ENCODE peak calls at places on chromosome 5, in nine cellular contexts. N is suprapubic skin; O is cardiac fibroblast; M is WERI-Rb-1; G is HepG2; W is brain microvascular endothelial cell; E is AG09309; Y is CD8-positive, alpha-beta T cell; B is AG04450. R is an unnamed sample.

GRCh38 chr5:639584-640213 is 27.6 kb downstream of the CEP72 start:
- DNase-seq in E (no peak), M (peak), G (no peak), W (no peak), O (no peak), B (no peak), N (peak), Y (no peak), R (no peak)

GRCh38 chr5:159178978-159179377 is 30.4 kb downstream of the RNF145 start:
- DNase-seq in Y (no peak), B (peak), O (peak), W (peak), M (no peak), E (peak), G (peak), N (no peak), R (peak)

GRCh38 chr5:100406640-100407039 is 128.5 kb upstream of the FAM174A start:
- DNase-seq in O (no peak), N (no peak), Y (no peak), E (no peak), M (no peak), W (no peak), B (no peak), G (no peak), R (no peak)

GRCh38 chr5:530001-530400 is 5.8 kb upstream of the SLC9A3 start:
- DNase-seq in N (no peak), Y (no peak), G (no peak), O (no peak), M (no peak), W (no peak), B (no peak), E (no peak), R (no peak)

GRCh38 chr5:9852686-9853085 is 222.5 kb upstream of the TAS2R1 start:
- DNase-seq in G (no peak), W (peak), N (no peak), O (peak), M (no peak), B (no peak), Y (no peak), E (no peak), R (peak)

GRCh38 chr5:25448646-25449045 is 803.9 kb upstream of the CDH10 start:
- DNase-seq in W (no peak), G (no peak), O (no peak), N (no peak), Y (no peak), M (no peak), E (no peak), B (no peak), R (no peak)

GRCh38 chr5:61402244-61402823 is 70.3 kb downstream of the ZSWIM6 start:
- DNase-seq in O (no peak), N (no peak), G (no peak), E (no peak), W (no peak), B (no peak), Y (no peak), M (no peak), R (no peak)

GRCh38 chr5:74231697-74232096 is 408.8 kb downstream of the ENC1 start:
- DNase-seq in O (no peak), Y (no peak), M (no peak), N (no peak), E (no peak), W (peak), B (no peak), G (no peak), R (no peak)

GRCh38 chr5:65858316-65858715 is 68.1 kb upstream of the ERBIN start:
- DNase-seq in W (no peak), Y (no peak), B (no peak), M (no peak), G (no peak), N (no peak), E (no peak), O (no peak), R (no peak)

DNA sequence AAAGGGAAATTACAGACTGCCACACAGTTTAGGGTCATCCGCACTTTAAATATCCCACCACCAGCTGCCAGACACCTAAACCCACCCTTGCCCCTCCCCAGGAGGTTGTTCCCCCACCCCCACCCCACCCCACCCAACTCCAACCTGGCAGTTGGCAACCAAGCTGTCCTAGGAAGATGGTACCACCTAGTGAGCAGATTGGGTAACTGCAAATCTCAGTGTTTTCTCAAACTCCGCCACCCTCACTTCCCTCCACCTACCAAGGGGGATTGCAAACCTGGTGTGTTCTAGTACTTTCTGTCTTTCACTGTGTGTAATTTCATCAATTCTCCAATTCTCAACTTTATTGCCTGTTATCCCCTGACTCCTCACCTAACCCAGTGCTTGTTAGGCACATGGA is 323.8 kb upstream of the IRX2 start:
- DNase-seq in O (no peak), N (no peak), Y (no peak), G (no peak), M (no peak), E (no peak), B (no peak), W (no peak), R (no peak)
- TF ChIP-seq CTCF in O (no peak), N (no peak), Y (no peak), G (no peak), M (peak), E (no peak), B (no peak), W (peak), R (no peak)

GRCh38 chr5:59458321-59458720 is 435.2 kb downstream of the PDE4D start:
- DNase-seq in O (no peak), G (no peak), E (no peak), N (no peak), Y (no peak), M (no peak), B (no peak), W (no peak), R (no peak)
- H3K4me3 ChIP-seq in O (no peak), G (no peak), E (no peak), N (no peak), Y (no peak), M (no peak), B (no peak), W (no peak), R (no peak)

GRCh38 chr5:133404724-133405123 is 207.6 kb downstream of the FSTL4 start:
- DNase-seq in M (no peak), O (no peak), B (no peak), N (no peak), Y (no peak), W (no peak), G (no peak), E (no peak), R (no peak)
- TF ChIP-seq CTCF in M (peak), O (no peak), B (no peak), N (no peak), Y (no peak), W (peak), G (peak), E (no peak), R (no peak)

GRCh38 chr5:178993955-178994579 is 1.1 kb downstream of the GRM6 start:
- DNase-seq in O (no peak), G (no peak), Y (no peak), M (no peak), N (no peak), B (no peak), E (no peak), W (no peak), R (no peak)
- H3K4me3 ChIP-seq in O (no peak), G (no peak), Y (no peak), M (peak), N (peak), B (no peak), E (no peak), W (no peak), R (no peak)

GRCh38 chr5:21918451-21918850 is 934.7 kb downstream of the CDH12 start:
- DNase-seq in W (no peak), N (no peak), E (no peak), O (no peak), Y (no peak), G (no peak), B (no peak), M (no peak), R (no peak)

GRCh38 chr5:21919417-21920022 is 933.6 kb downstream of the CDH12 start:
- DNase-seq in M (peak), N (no peak), O (peak), Y (no peak), B (no peak), E (no peak), G (peak), W (peak), R (no peak)
- TF ChIP-seq CTCF in M (peak), N (peak), O (peak), Y (no peak), B (peak), E (peak), G (peak), W (peak), R (peak)

DNA sequence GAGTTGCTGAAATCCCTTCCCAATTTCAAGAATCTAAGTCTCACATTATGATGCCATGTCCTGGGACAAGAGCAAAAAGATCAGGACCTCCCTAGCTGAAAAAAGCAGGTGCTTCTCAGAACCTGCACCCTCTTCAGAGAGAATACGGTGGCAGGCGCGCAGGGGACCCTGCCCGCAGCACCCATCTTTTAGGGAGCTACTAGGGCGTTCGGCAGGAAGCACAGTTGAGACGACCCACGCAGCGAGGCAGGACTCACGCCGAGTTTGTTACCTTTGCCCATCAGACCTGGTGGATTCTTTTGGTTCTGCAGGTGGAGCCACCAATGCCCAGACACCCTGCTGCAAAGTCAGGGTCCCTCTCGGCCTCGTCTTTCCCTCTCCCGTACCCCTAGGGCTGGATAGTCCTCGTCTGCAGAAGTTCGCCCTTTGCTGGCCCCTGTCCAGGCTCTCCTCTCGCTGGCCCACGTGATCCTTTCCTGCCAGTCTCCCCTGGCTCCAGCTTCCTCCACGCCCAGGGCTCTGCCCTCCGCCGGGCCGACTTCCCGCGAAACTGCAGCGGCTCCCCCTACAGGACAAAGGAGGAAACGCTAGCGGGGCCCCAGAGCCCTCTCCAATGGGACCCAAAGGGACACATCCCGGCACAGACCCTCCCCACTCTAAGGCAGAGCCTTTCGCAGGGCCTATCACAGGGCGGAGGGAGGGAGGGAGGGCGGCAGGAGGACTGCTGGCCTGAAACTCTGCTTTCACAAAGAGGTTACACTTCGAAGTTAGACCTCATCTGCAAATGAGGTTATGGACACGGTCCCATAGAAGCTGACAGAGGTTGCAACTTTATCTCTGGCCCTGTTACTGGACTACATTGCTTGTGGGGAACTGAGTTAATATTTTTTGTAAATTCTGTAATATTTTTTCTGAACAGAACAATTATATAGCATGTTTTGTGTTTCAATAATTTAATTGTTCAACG is 28.8 kb downstream of the TMEM174 start:
- DNase-seq in B (peak), N (peak), G (peak), E (no peak), M (peak), W (peak), O (peak), Y (peak), R (no peak)
- H3K4me3 ChIP-seq in B (no peak), N (no peak), G (no peak), E (no peak), M (peak), W (peak), O (peak), Y (no peak), R (peak)

GRCh38 chr5:124976086-124976485 is 229.6 kb upstream of the ZNF608 start:
- DNase-seq in N (no peak), B (no peak), Y (no peak), E (no peak), G (no peak), W (no peak), M (no peak), O (no peak), R (no peak)

GRCh38 chr5:124973613-124974130 is 227.2 kb upstream of the ZNF608 start:
- DNase-seq in N (no peak), B (no peak), W (no peak), O (no peak), M (no peak), E (no peak), G (no peak), Y (no peak), R (no peak)

GRCh38 chr5:124972703-124973102 is 226.3 kb upstream of the ZNF608 start:
- DNase-seq in G (no peak), B (no peak), E (no peak), Y (no peak), M (no peak), W (no peak), O (no peak), N (no peak), R (no peak)
- TF ChIP-seq CTCF in G (no peak), B (no peak), E (no peak), Y (no peak), M (no peak), W (peak), O (no peak), N (no peak), R (no peak)

DNA sequence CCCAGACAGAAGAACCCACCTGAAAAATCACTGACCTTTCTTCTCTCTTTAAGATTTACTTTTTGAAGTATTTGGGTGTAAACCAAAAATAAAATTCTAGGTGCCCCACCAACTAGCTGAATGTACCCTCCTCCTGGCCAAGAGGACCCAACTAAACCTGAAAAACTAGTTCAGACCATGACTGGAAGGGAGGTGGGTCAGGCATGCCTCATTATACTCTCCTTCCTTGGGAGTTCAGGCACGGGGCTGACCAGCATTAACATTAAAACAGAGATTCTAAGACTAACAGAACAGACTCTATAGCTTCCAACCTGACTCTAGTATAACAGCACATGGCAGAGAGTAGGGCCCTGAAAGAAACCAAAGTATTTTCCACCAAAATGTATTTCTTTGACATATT is 61.4 kb downstream of the CERT1 start:
- DNase-seq in B (no peak), W (no peak), Y (no peak), G (no peak), O (no peak), M (no peak), E (no peak), N (no peak), R (no peak)
- H3K4me3 ChIP-seq in B (no peak), W (no peak), Y (no peak), G (no peak), O (no peak), M (no peak), E (no peak), N (no peak), R (no peak)

GRCh38 chr5:119943148-119943547 is 313.8 kb downstream of the FAM170A start:
- DNase-seq in N (no peak), O (peak), G (no peak), E (peak), B (no peak), M (no peak), Y (no peak), W (peak), R (peak)
- TF ChIP-seq CTCF in N (peak), O (no peak), G (no peak), E (peak), B (peak), M (no peak), Y (no peak), W (no peak), R (no peak)

R was measured in AG04449.